ENCODE peak calls at places on chromosome 20, in eight cellular contexts. One of them, this sample, is unnamed.

GRCh38 chr20:24692429-24693190 is 223.2 kb downstream of the SYNDIG1 start:
- DNase-seq in fibroblast of villous mesenchyme: no peak
- DNase-seq in psoas muscle: no peak
- DNase-seq in coronary artery: peak; percentile 54
- DNase-seq in cardiac fibroblast: no peak
- DNase-seq in AG04450: no peak
- DNase-seq in fibroblast of the aortic adventitia: no peak
- DNase-seq in endodermal cell: peak; percentile 20
- DNase-seq in this sample: peak; percentile 2

GRCh38 chr20:18663932-18664331 is 76.1 kb downstream of the DTD1 start:
- DNase-seq in cardiac fibroblast: peak; percentile 54
- DNase-seq in AG04450: no peak
- DNase-seq in fibroblast of villous mesenchyme: no peak
- DNase-seq in endodermal cell: no peak
- DNase-seq in fibroblast of the aortic adventitia: peak; percentile 40
- DNase-seq in psoas muscle: no peak
- DNase-seq in coronary artery: no peak
- DNase-seq in this sample: no peak

GRCh38 chr20:22453244-22454080 is 130.9 kb downstream of the FOXA2 start:
- DNase-seq in psoas muscle: no peak
- DNase-seq in fibroblast of the aortic adventitia: peak; percentile 38
- DNase-seq in fibroblast of villous mesenchyme: peak; percentile 21
- DNase-seq in coronary artery: no peak
- DNase-seq in endodermal cell: no peak
- DNase-seq in cardiac fibroblast: peak; percentile 22
- DNase-seq in AG04450: no peak
- DNase-seq in this sample: no peak

GRCh38 chr20:54062812-54063280 is 7.5 kb downstream of the BCAS1 start:
- DNase-seq in psoas muscle: no peak
- DNase-seq in AG04450: no peak
- DNase-seq in fibroblast of the aortic adventitia: peak; percentile 65
- DNase-seq in endodermal cell: no peak
- DNase-seq in fibroblast of villous mesenchyme: peak; percentile 41
- DNase-seq in coronary artery: no peak
- DNase-seq in cardiac fibroblast: peak; percentile 62
- DNase-seq in this sample: no peak

GRCh38 chr20:25081730-25082497 is at the start of gene VSX1:
- DNase-seq in fibroblast of the aortic adventitia: no peak
- DNase-seq in psoas muscle: peak; percentile 37
- DNase-seq in endodermal cell: peak; percentile 60
- DNase-seq in coronary artery: peak; percentile 66
- DNase-seq in cardiac fibroblast: no peak
- DNase-seq in fibroblast of villous mesenchyme: no peak
- DNase-seq in AG04450: no peak
- DNase-seq in this sample: no peak

GRCh38 chr20:25308671-25309394 is 60.9 kb downstream of the PYGB start:
- DNase-seq in endodermal cell: no peak
- DNase-seq in fibroblast of villous mesenchyme: peak; percentile 82
- DNase-seq in fibroblast of the aortic adventitia: no peak
- DNase-seq in psoas muscle: no peak
- DNase-seq in AG04450: no peak
- DNase-seq in coronary artery: no peak
- DNase-seq in cardiac fibroblast: peak; percentile 85
- DNase-seq in this sample: no peak

GRCh38 chr20:8858181-8858794 is 210.6 kb upstream of the PLCB4 start:
- DNase-seq in fibroblast of the aortic adventitia: no peak
- DNase-seq in cardiac fibroblast: peak; percentile 11
- DNase-seq in endodermal cell: no peak
- DNase-seq in psoas muscle: no peak
- DNase-seq in fibroblast of villous mesenchyme: peak; percentile 11
- DNase-seq in coronary artery: no peak
- DNase-seq in AG04450: no peak
- DNase-seq in this sample: no peak

GRCh38 chr20:35271073-35271882 is 6.6 kb downstream of the MMP24OS start:
- DNase-seq in fibroblast of villous mesenchyme: no peak
- DNase-seq in coronary artery: no peak
- DNase-seq in endodermal cell: peak; percentile 62
- DNase-seq in fibroblast of the aortic adventitia: no peak
- DNase-seq in cardiac fibroblast: no peak
- DNase-seq in AG04450: no peak
- DNase-seq in psoas muscle: no peak
- DNase-seq in this sample: no peak

GRCh38 chr20:2798814-2799213 is 1.6 kb downstream of the CPXM1 start:
- DNase-seq in cardiac fibroblast: peak; percentile 30
- DNase-seq in fibroblast of the aortic adventitia: peak; percentile 12
- DNase-seq in coronary artery: no peak
- DNase-seq in psoas muscle: no peak
- DNase-seq in AG04450: no peak
- DNase-seq in fibroblast of villous mesenchyme: no peak
- DNase-seq in endodermal cell: peak; percentile 83
- DNase-seq in this sample: no peak

GRCh38 chr20:25077610-25078169 is 4.3 kb downstream of the VSX1 start:
- DNase-seq in cardiac fibroblast: peak; percentile 39
- DNase-seq in coronary artery: peak; percentile 74
- DNase-seq in endodermal cell: peak; percentile 75
- DNase-seq in fibroblast of the aortic adventitia: peak; percentile 16
- DNase-seq in fibroblast of villous mesenchyme: peak; percentile 38
- DNase-seq in psoas muscle: peak; percentile 85
- DNase-seq in AG04450: no peak
- DNase-seq in this sample: no peak

GRCh38 chr20:34907616-34908469 is 31.4 kb downstream of the ACSS2 start:
- DNase-seq in cardiac fibroblast: peak; percentile 74
- DNase-seq in psoas muscle: peak; percentile 59
- DNase-seq in AG04450: peak; percentile 61
- DNase-seq in endodermal cell: no peak
- DNase-seq in coronary artery: no peak
- DNase-seq in fibroblast of villous mesenchyme: peak; percentile 88
- DNase-seq in fibroblast of the aortic adventitia: peak; percentile 89
- DNase-seq in this sample: peak; percentile 21

GRCh38 chr20:20594171-20594530 is 118.3 kb downstream of the RALGAPA2 start:
- DNase-seq in fibroblast of villous mesenchyme: peak; percentile 55
- DNase-seq in endodermal cell: no peak
- DNase-seq in psoas muscle: no peak
- DNase-seq in AG04450: no peak
- DNase-seq in coronary artery: no peak
- DNase-seq in cardiac fibroblast: peak; percentile 72
- DNase-seq in fibroblast of the aortic adventitia: peak; percentile 71
- DNase-seq in this sample: no peak

DNA sequence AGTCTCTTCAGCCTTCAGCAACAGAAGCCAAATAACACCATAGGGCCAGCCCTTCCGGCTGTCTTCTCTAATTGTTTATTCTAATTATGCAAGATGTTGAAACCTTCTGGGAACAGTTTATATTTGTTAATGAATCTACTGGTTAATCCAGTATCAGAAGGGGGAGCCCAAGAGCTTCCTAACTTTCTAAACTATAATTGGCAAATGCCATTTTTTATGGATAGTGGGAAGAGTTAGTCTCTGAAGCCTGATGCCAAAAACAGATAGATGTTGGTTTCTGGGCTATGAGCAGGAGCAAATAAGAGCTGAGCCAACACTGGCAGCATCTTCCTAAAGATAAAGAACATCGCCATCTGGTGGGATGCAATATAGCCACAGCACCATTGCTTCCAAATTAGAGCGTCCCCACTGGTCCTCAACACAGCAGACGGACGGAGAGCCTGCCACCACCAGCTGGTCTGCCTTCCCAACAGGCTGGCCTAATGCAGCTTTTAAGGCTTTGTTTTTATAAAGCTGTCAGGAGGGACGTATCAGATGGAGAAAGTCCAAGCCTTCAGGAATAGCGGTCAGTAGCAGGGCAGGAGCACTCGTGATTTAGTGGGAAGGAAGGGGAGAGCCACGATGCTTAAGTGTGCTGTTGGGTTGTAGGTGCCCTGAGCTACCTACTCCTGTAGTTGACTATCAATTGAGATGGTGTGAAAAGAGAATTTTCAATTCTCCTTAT is 118.8 kb downstream of the RALGAPA2 start:
- DNase-seq in fibroblast of villous mesenchyme: peak; percentile 67
- DNase-seq in coronary artery: no peak
- DNase-seq in fibroblast of the aortic adventitia: peak; percentile 57
- DNase-seq in cardiac fibroblast: peak; percentile 74
- DNase-seq in AG04450: peak; percentile 36
- DNase-seq in endodermal cell: peak; percentile 84
- DNase-seq in psoas muscle: no peak
- DNase-seq in this sample: no peak
- H3K4me3 ChIP-seq in fibroblast of villous mesenchyme: no peak overlapping the region
- H3K4me3 ChIP-seq in coronary artery: no peak overlapping the region
- H3K4me3 ChIP-seq in fibroblast of the aortic adventitia: no peak overlapping the region
- H3K4me3 ChIP-seq in cardiac fibroblast: no peak overlapping the region
- H3K4me3 ChIP-seq in AG04450: no peak overlapping the region
- H3K4me3 ChIP-seq in endodermal cell: no peak overlapping the region
- H3K4me3 ChIP-seq in psoas muscle: no peak overlapping the region
- H3K4me3 ChIP-seq in this sample: no peak overlapping the region

DNA sequence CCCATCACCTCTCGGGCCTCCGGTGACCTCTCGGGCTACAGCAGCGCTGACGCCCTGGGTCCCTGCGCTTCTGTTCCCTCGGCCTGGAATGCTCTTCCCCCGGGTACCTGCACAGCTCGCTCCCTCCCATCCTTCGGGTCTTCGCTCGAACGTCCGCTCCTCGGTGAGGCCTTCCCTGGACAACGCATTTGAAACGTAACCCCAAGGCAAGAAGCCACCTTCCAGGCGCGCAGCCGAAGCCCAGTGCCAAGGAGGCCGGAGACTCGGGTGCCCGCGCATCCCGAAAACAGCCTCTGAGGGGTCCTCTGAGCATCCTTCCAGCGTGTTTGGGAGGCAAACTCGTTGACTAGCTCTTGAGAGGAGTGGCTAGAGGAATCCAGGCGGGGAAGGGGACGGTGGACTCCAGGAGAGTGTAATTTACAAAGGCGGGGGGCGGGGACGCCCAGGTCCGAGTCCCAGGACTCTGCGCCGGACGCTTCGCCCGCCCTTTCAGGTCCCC is 87.0 kb downstream of the ZFP64 start:
- DNase-seq in fibroblast of villous mesenchyme: peak; percentile 14
- DNase-seq in cardiac fibroblast: peak; percentile 36
- DNase-seq in fibroblast of the aortic adventitia: no peak
- DNase-seq in endodermal cell: peak; percentile 89
- DNase-seq in coronary artery: no peak
- DNase-seq in AG04450: no peak
- DNase-seq in psoas muscle: no peak
- DNase-seq in this sample: no peak
- H3K4me3 ChIP-seq in fibroblast of villous mesenchyme: peak overlapping the region; percentile 56
- H3K4me3 ChIP-seq in cardiac fibroblast: peak overlapping the region; percentile 58
- H3K4me3 ChIP-seq in fibroblast of the aortic adventitia: peak overlapping the region; percentile 61
- H3K4me3 ChIP-seq in endodermal cell: peak overlapping the region; percentile 83
- H3K4me3 ChIP-seq in coronary artery: peak overlapping the region; percentile 68
- H3K4me3 ChIP-seq in AG04450: peak overlapping the region; percentile 77
- H3K4me3 ChIP-seq in psoas muscle: peak overlapping the region; percentile 55
- H3K4me3 ChIP-seq in this sample: peak overlapping the region; percentile 61

DNA sequence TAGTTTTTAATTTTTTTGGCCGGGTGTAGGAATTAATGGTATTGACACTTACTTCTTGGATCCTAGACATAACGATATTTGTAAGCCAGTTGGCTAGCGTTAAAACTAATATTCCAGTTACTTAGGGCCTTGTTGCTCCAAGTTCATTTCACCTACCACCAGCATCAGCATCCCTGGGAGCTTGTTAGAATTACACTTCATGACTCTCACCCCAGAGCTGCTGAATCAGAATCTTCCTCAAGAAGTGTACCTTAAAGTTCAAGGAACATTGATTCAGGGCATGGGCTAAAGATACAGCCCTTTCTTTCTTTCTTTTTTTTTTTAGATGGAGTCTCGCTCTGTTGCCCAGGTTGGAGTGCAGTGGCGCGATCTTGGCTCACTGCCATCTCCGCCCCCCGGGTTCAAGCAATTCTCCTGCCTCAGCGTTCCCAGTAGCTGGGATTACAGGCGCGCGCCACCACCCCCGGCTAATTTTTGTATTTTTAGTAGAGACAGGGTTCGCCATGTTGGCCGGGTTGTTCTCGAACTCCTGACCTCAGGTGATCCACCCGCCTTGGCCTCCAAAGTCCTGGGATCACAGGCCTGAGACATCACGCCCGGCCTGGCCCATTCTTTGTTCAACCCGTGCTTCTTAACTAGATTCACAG is 1.1 kb downstream of the SLX4IP start:
- DNase-seq in fibroblast of the aortic adventitia: no peak
- DNase-seq in fibroblast of villous mesenchyme: no peak
- DNase-seq in cardiac fibroblast: no peak
- DNase-seq in coronary artery: no peak
- DNase-seq in endodermal cell: no peak
- DNase-seq in psoas muscle: no peak
- DNase-seq in AG04450: no peak
- DNase-seq in this sample: no peak
- H3K4me3 ChIP-seq in fibroblast of the aortic adventitia: no peak overlapping the region
- H3K4me3 ChIP-seq in fibroblast of villous mesenchyme: no peak overlapping the region
- H3K4me3 ChIP-seq in cardiac fibroblast: no peak overlapping the region
- H3K4me3 ChIP-seq in coronary artery: no peak overlapping the region
- H3K4me3 ChIP-seq in endodermal cell: peak overlapping the region; percentile 85
- H3K4me3 ChIP-seq in psoas muscle: no peak overlapping the region
- H3K4me3 ChIP-seq in AG04450: no peak overlapping the region
- H3K4me3 ChIP-seq in this sample: peak overlapping the region; percentile 96

GRCh38 chr20:50516180-50516934 is 6.2 kb downstream of the PTPN1 start:
- DNase-seq in AG04450: no peak
- DNase-seq in coronary artery: no peak
- DNase-seq in fibroblast of the aortic adventitia: no peak
- DNase-seq in cardiac fibroblast: no peak
- DNase-seq in endodermal cell: no peak
- DNase-seq in fibroblast of villous mesenchyme: no peak
- DNase-seq in psoas muscle: no peak
- DNase-seq in this sample: no peak

GRCh38 chr20:50517817-50518154 is 7.6 kb downstream of the PTPN1 start:
- DNase-seq in fibroblast of villous mesenchyme: peak; percentile 59
- DNase-seq in cardiac fibroblast: no peak
- DNase-seq in endodermal cell: no peak
- DNase-seq in fibroblast of the aortic adventitia: no peak
- DNase-seq in coronary artery: no peak
- DNase-seq in psoas muscle: no peak
- DNase-seq in AG04450: no peak
- DNase-seq in this sample: no peak

GRCh38 chr20:50519036-50519780 is 9.0 kb downstream of the PTPN1 start:
- DNase-seq in coronary artery: no peak
- DNase-seq in AG04450: no peak
- DNase-seq in cardiac fibroblast: no peak
- DNase-seq in psoas muscle: no peak
- DNase-seq in fibroblast of villous mesenchyme: peak; percentile 69
- DNase-seq in endodermal cell: no peak
- DNase-seq in fibroblast of the aortic adventitia: no peak
- DNase-seq in this sample: no peak

GRCh38 chr20:50516935-50517816 is 7.0 kb downstream of the PTPN1 start:
- DNase-seq in psoas muscle: no peak
- DNase-seq in fibroblast of villous mesenchyme: no peak
- DNase-seq in AG04450: no peak
- DNase-seq in endodermal cell: no peak
- DNase-seq in coronary artery: no peak
- DNase-seq in fibroblast of the aortic adventitia: no peak
- DNase-seq in cardiac fibroblast: no peak
- DNase-seq in this sample: no peak

DNA sequence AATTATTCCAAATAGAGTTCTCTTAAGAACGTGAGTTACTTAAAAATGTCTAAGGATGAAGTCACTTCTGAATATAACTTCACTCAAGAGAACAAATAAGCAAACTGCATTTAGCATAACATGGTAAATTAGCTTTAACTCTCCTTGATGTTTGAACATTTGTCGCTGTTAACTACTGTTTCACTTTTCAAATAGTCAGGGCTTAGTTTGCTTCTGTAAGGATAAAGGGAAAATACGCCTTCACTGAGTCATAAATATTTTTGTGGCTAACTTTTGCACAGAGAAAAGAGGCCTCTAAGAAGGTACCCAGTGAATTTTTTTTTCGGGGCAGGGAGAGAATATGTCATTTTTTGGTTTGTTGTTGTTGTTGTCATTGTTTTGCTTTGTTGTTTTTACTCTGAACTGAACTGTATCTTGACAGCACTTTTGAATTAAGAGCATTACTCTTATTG is 8.1 kb downstream of the PTPN1 start:
- DNase-seq in endodermal cell: no peak
- DNase-seq in fibroblast of villous mesenchyme: peak; percentile 74
- DNase-seq in fibroblast of the aortic adventitia: peak; percentile 46
- DNase-seq in coronary artery: no peak
- DNase-seq in AG04450: no peak
- DNase-seq in psoas muscle: no peak
- DNase-seq in cardiac fibroblast: peak; percentile 69
- DNase-seq in this sample: no peak
- H3K4me3 ChIP-seq in endodermal cell: no peak overlapping the region
- H3K4me3 ChIP-seq in fibroblast of villous mesenchyme: peak overlapping the region; percentile 32
- H3K4me3 ChIP-seq in fibroblast of the aortic adventitia: no peak overlapping the region
- H3K4me3 ChIP-seq in coronary artery: no peak overlapping the region
- H3K4me3 ChIP-seq in AG04450: peak overlapping the region; percentile 15
- H3K4me3 ChIP-seq in psoas muscle: no peak overlapping the region
- H3K4me3 ChIP-seq in cardiac fibroblast: peak overlapping the region; percentile 3
- H3K4me3 ChIP-seq in this sample: no peak overlapping the region